ENCODE peak calls at places on chromosomes 7 and 10, in six cellular contexts. R is IMR-90, M is mammary epithelial cell, Z is GM23248, K is astrocyte, U is mesendoderm. T is an unnamed sample.

GRCh38 chr10:110007171-110007700 is 548 bp upstream of the ADD3 start:
- DNase-seq in R (peak; percentile 21), M (no peak), Z (peak; percentile 89), K (no peak), U (peak; percentile 47), T (peak; percentile 68)

GRCh38 chr7:78510580-78511188 is 712.1 kb downstream of the PHTF2 start:
- DNase-seq in R (peak; percentile 67), M (peak; percentile 15), Z (peak; percentile 80), K (peak; percentile 30), U (peak; percentile 73), T (no peak)

GRCh38 chr7:17646181-17646956 is 293.9 kb downstream of the SNX13 start:
- DNase-seq in R (peak; percentile 66), M (peak; percentile 57), Z (peak; percentile 67), K (peak; percentile 40), U (no peak), T (no peak)

GRCh38 chr10:99881371-99881770 is 98.9 kb downstream of the ABCC2 start:
- DNase-seq in R (no peak), M (no peak), Z (no peak), K (no peak), U (no peak), T (no peak)

GRCh38 chr7:111137296-111138195 is 46.6 kb downstream of the LRRN3 start:
- DNase-seq in R (peak; percentile 54), M (peak; percentile 66), Z (peak; percentile 41), K (peak; percentile 3), U (peak; percentile 3), T (no peak)

GRCh38 chr10:86402283-86402931 is 35.8 kb upstream of the GRID1 start:
- DNase-seq in R (peak; percentile 15), M (no peak), Z (peak; percentile 67), K (peak; percentile 39), U (no peak), T (no peak)

GRCh38 chr10:71178880-71179279 is 33.5 kb upstream of the UNC5B start:
- DNase-seq in R (no peak), M (no peak), Z (no peak), K (no peak), U (no peak), T (no peak)

GRCh38 chr7:80879849-80880248 is 39.0 kb downstream of the SEMA3C start:
- DNase-seq in R (peak; percentile 84), M (no peak), Z (peak; percentile 63), K (peak; percentile 72), U (no peak), T (no peak)

GRCh38 chr7:151403764-151404163 is 6.1 kb downstream of the WDR86 start:
- DNase-seq in R (no peak), M (peak; percentile 39), Z (no peak), K (no peak), U (no peak), T (no peak)

GRCh38 chr10:131081386-131081785 is 230.1 kb downstream of the TCERG1L start:
- DNase-seq in R (no peak), M (no peak), Z (no peak), K (no peak), U (no peak), T (no peak)

GRCh38 chr7:20299647-20300312 is 30.9 kb upstream of the ITGB8 start:
- DNase-seq in R (peak; percentile 45), M (peak; percentile 5), Z (peak; percentile 46), K (peak; percentile 37), U (no peak), T (no peak)

GRCh38 chr7:134936893-134937520 is 49.3 kb upstream of the AGBL3 start:
- DNase-seq in R (no peak), M (no peak), Z (peak; percentile 35), K (no peak), U (peak; percentile 51), T (no peak)

GRCh38 chr7:134935701-134936100 is 50.6 kb upstream of the AGBL3 start:
- DNase-seq in R (peak; percentile 51), M (no peak), Z (peak; percentile 82), K (peak; percentile 60), U (no peak), T (no peak)

GRCh38 chr7:134939136-134939535 is 47.2 kb upstream of the AGBL3 start:
- DNase-seq in R (no peak), M (no peak), Z (no peak), K (no peak), U (no peak), T (no peak)

GRCh38 chr7:134940711-134941110 is 45.6 kb upstream of the AGBL3 start:
- DNase-seq in R (no peak), M (peak; percentile 27), Z (no peak), K (no peak), U (peak; percentile 49), T (no peak)

DNA sequence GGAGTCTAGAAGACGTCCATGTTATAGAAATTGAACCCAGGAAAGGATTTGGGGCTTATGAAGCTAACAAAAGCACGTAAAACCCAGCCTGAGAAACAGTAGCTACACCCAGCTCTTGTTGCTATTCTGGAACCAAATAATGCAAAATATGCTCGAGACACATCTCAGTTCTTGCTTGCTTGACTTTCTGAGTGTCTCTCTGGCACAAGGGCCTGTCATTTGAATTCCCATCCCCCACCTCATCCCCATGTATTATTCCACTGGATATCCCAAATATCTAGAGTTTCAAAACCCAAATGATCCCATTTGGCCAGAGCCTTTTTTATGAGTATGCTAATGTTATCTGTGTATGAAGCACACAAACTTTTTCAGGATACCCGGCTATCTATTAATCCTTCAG is 48.2 kb upstream of the AGBL3 start:
- DNase-seq in R (no peak), M (no peak), Z (no peak), K (no peak), U (no peak), T (no peak)
- H3K27ac ChIP-seq in R (peak overlapping the region; percentile 9), M (no peak overlapping the region), Z (peak overlapping the region; percentile 59), K (no peak overlapping the region), U (no peak overlapping the region), T (no peak overlapping the region)

GRCh38 chr7:158648787-158649186 is 55.8 kb downstream of the NCAPG2 start:
- DNase-seq in R (no peak), M (no peak), Z (peak; percentile 50), K (peak; percentile 29), U (no peak), T (no peak)
- H3K9ac ChIP-seq in R (no peak overlapping the region), M (no peak overlapping the region), Z (peak overlapping the region; percentile 18), K (no peak overlapping the region), U (no peak overlapping the region), T (no peak overlapping the region)

DNA sequence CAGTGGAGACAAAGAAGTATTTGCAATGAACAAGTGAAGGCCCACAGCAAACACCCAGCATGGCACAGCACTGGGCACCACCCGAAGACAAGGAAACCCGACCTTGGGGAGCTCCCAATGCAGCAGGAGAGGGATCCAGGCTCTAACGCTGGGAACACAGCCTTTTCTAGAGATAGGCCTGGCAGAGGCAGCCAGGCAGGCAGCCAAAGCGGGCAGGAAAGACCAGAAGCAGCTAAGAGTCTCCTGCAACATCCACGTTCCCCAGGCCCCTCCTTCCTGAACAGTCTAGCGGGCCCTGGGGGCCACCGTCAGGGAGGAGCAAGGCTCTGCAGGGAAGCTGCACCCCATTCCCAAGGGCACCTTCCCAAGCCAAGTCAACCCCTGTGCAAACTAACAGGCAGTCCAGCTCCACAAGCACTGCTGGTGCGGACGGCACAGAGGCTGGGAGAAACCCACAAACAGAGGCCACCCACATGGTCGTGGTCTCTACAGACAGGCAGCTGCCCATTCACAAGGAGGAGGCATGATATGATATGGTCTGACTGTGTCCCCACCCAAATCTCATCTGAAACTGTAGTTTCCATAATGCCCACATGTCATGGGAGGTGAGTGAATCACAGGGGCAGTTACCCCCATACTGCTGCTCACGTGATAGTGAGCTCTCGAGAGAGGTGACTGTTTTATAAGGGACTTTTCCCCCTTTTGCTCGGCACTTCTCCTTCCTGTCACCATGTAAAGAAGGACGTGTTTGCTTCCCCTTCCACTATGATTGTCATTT is 115.7 kb downstream of the MAD1L1 start:
- DNase-seq in R (peak; percentile 34), M (peak; percentile 16), Z (no peak), K (no peak), U (no peak), T (no peak)
- H3K27ac ChIP-seq in R (no peak overlapping the region), M (no peak overlapping the region), Z (no peak overlapping the region), K (no peak overlapping the region), U (no peak overlapping the region), T (no peak overlapping the region)

GRCh38 chr10:124036746-124037145 is 56.7 kb downstream of the CHST15 start:
- DNase-seq in R (no peak), M (no peak), Z (no peak), K (no peak), U (no peak), T (no peak)

GRCh38 chr10:124037784-124038183 is 55.6 kb downstream of the CHST15 start:
- DNase-seq in R (no peak), M (no peak), Z (no peak), K (no peak), U (no peak), T (no peak)

GRCh38 chr10:124037286-124037685 is 56.1 kb downstream of the CHST15 start:
- DNase-seq in R (no peak), M (no peak), Z (no peak), K (no peak), U (no peak), T (no peak)

GRCh38 chr10:124035306-124035927 is 58.0 kb downstream of the CHST15 start:
- DNase-seq in R (no peak), M (no peak), Z (no peak), K (no peak), U (no peak), T (no peak)

DNA sequence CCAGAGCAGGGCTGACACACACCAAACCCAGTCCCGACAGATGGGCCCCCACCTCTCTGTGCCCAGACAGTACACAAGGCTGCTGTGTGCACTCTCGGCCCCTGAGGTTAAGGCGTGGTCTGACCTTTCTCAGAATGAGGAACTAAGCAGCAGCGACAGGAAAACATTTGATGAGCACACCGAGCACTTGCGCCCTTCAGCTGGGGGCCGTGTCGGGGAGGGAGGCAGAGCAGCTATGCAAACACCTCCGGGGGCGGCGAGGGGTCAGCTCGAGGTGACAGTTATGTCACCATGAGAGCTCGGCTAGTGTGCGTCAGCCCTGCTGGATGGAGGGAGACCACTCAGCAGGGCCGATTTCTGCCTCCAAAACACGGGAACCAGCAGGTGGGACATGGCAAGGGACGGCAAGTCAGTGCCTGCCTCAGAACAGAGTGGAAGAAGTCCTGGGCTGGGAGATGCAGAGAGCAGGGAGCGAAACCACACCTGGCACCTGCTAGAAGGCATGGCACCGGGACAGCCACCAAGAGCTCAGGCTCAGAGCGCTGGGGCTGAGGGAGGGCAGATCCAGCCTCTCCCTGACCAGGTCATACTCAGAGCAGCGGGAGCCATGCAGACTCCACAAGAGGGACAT is 57.4 kb downstream of the CHST15 start:
- DNase-seq in R (no peak), M (no peak), Z (no peak), K (no peak), U (no peak), T (peak; percentile 45)
- H3K9ac ChIP-seq in R (no peak overlapping the region), M (no peak overlapping the region), Z (no peak overlapping the region), K (no peak overlapping the region), U (no peak overlapping the region), T (no peak overlapping the region)

DNA sequence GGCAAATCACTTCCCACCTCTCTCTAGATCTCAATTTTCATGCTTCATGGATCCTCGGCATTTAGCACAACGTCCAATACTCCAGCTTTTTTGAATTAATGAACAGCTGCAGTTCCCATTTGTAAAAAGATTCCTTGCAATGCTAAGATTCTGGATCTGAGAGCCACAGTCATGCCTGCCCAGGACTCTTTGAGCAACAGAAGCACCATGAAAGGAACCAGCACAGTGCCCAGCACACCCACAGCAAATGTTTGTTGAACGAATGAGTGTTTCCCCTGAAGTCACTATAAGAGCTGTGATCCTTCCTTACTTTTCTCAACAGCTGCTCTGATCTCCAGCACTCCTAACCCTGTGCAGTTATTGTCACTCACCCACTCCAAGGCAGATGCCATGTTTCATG is 20.7 kb upstream of the DDIT4 start:
- DNase-seq in R (no peak), M (no peak), Z (no peak), K (no peak), U (no peak), T (no peak)
- H3K27ac ChIP-seq in R (no peak overlapping the region), M (no peak overlapping the region), Z (no peak overlapping the region), K (no peak overlapping the region), U (no peak overlapping the region), T (no peak overlapping the region)

T was measured in colonic mucosa.